ENCODE peak calls at places on chromosomes 4 and X, in six cellular contexts. V is GM13976; N is GM13977; H is CD4-positive, alpha-beta T cell; D is uterus; X is astrocyte of the spinal cord. M is an unnamed sample.

GRCh38 chrX:32137525-32137924 is 1065.7 kb upstream of the FTHL17 start:
- DNase-seq in D (no peak), N (no peak), V (no peak), X (no peak), H (no peak), M (no peak)

GRCh38 chrX:143580266-143580665 is 55.6 kb downstream of the SLITRK4 start:
- DNase-seq in X (no peak), V (no peak), D (no peak), N (no peak), H (no peak), M (no peak)

GRCh38 chr4:113289736-113290135 is 240.3 kb downstream of the ANK2 start:
- DNase-seq in H (no peak), X (peak; percentile 15), D (no peak), V (no peak), N (no peak), M (no peak)

GRCh38 chr4:10020871-10021676 is at the start of gene SLC2A9:
- DNase-seq in H (no peak), V (no peak), N (no peak), X (no peak), D (no peak), M (peak; percentile 65)

GRCh38 chr4:32700838-32701237 is 1980.7 kb downstream of the PCDH7 start:
- DNase-seq in X (no peak), V (no peak), N (no peak), H (no peak), D (no peak), M (no peak)

GRCh38 chr4:72564184-72564583 is 4.8 kb downstream of the ADAMTS3 start:
- DNase-seq in X (no peak), H (no peak), D (no peak), N (no peak), V (no peak), M (no peak)

GRCh38 chr4:89834486-89835209 is 2.3 kb downstream of the SNCA start:
- DNase-seq in V (no peak), X (no peak), H (no peak), N (no peak), D (no peak), M (no peak)

GRCh38 chrX:134377537-134377936 is 82.4 kb upstream of the HPRT1 start:
- DNase-seq in H (peak; percentile 1), N (no peak), D (no peak), V (no peak), X (peak; percentile 43), M (no peak)

GRCh38 chr4:165922747-165923146 is 49.7 kb downstream of the TLL1 start:
- DNase-seq in X (no peak), D (no peak), V (no peak), H (no peak), N (no peak), M (no peak)

GRCh38 chr4:76998251-76998901 is 48.8 kb downstream of the SEPTIN11 start:
- DNase-seq in X (no peak), V (no peak), N (no peak), D (no peak), H (no peak), M (no peak)

GRCh38 chr4:112127048-112127637 is 18.1 kb upstream of the FAM241A start:
- DNase-seq in X (peak; percentile 42), V (no peak), H (no peak), D (no peak), N (no peak), M (no peak)

GRCh38 chr4:40897557-40898203 is 147.9 kb downstream of the NSUN7 start:
- DNase-seq in V (peak; percentile 80), H (peak; percentile 51), X (peak; percentile 58), D (peak; percentile 47), N (peak; percentile 79), M (peak; percentile 77)

GRCh38 chrX:112696506-112696905 is 16.8 kb upstream of the LHFPL1 start:
- DNase-seq in V (no peak), X (no peak), N (no peak), D (no peak), H (no peak), M (no peak)

GRCh38 chr4:71290074-71290473 is 48.7 kb upstream of the SLC4A4 start:
- DNase-seq in X (peak; percentile 63), H (no peak), D (no peak), V (no peak), N (no peak), M (no peak)

GRCh38 chr4:144711685-144712456 is 65.9 kb downstream of the HHIP start:
- DNase-seq in N (no peak), H (no peak), V (no peak), D (no peak), X (no peak), M (no peak)

GRCh38 chr4:1171306-1172227 is 816 bp downstream of the SPON2 start:
- DNase-seq in X (no peak), H (peak; percentile 53), D (no peak), N (peak; percentile 53), V (no peak), M (peak; percentile 20)

GRCh38 chrX:36534900-36535299 is 473.3 kb upstream of the FAM47C start:
- DNase-seq in V (no peak), X (no peak), N (no peak), H (no peak), D (no peak), M (no peak)

GRCh38 chrX:65587616-65588526 is 53.3 kb upstream of the LAS1L start:
- DNase-seq in N (no peak), D (peak; percentile 91), V (no peak), X (peak; percentile 58), H (no peak), M (peak; percentile 85)

GRCh38 chrX:64885850-64886249 is 90.4 kb downstream of the ZC4H2 start:
- DNase-seq in H (no peak), D (no peak), N (no peak), V (no peak), X (no peak), M (no peak)

GRCh38 chr4:8539661-8540060 is 40.5 kb upstream of the GPR78 start:
- DNase-seq in H (no peak), X (no peak), D (no peak), V (no peak), N (no peak), M (no peak)

GRCh38 chrX:3638280-3638873 is 75.1 kb downstream of the PRKX start:
- DNase-seq in D (no peak), X (peak; percentile 46), V (peak; percentile 65), H (peak; percentile 9), N (peak; percentile 74), M (no peak)

GRCh38 chrX:71181558-71181909 is 36.9 kb downstream of the NLGN3 start:
- DNase-seq in D (no peak), H (peak; percentile 15), V (no peak), N (no peak), X (no peak), M (no peak)

GRCh38 chr4:185421366-185422124 is 4.2 kb downstream of the UFSP2 start:
- DNase-seq in D (no peak), X (peak; percentile 62), H (no peak), N (no peak), V (no peak), M (no peak)

GRCh38 chr4:55255171-55255570 is 90.9 kb upstream of the SRD5A3 start:
- DNase-seq in X (peak; percentile 64), D (no peak), H (no peak), V (no peak), N (no peak), M (no peak)

GRCh38 chr4:36280555-36280954 is 861 bp upstream of the DTHD1 start:
- DNase-seq in H (no peak), X (no peak), D (no peak), N (no peak), V (no peak), M (no peak)

GRCh38 chrX:45781901-45782553 is 581.4 kb upstream of the DIPK2B start:
- DNase-seq in D (no peak), N (no peak), V (no peak), X (peak; percentile 73), H (no peak), M (no peak)

DNA sequence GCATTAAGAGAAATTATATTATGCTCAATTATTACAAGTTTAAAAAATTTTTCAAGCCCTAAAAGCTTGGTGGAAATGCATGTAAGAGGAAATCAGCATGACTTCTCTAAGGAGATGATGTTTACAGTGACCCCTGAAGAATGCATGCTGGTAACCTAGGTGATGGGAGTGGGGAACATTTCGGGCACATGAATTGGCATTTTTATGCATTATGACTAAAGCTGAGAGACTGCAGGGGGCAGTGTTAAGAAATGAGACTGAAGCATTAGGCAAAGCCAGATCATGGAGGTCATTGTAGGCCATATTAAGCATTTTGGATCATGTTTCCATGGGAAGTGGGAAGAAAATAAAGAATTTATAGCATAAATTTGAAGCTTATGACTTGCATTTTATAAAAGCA is 421.3 kb downstream of the FAT4 start:
- DNase-seq in X (peak; percentile 80), N (no peak), V (no peak), H (no peak), D (no peak), M (no peak)
- TF ChIP-seq CTCF in X (peak; percentile 30), N (peak; percentile 19), V (no peak), H (no peak), D (no peak), M (no peak)

GRCh38 chrX:17082831-17083230 is 136.4 kb downstream of the REPS2 start:
- DNase-seq in X (no peak), H (no peak), D (no peak), N (no peak), V (no peak), M (no peak)
- TF ChIP-seq CTCF in X (no peak), H (no peak), D (no peak), N (peak; percentile 12), V (no peak), M (no peak)

DNA sequence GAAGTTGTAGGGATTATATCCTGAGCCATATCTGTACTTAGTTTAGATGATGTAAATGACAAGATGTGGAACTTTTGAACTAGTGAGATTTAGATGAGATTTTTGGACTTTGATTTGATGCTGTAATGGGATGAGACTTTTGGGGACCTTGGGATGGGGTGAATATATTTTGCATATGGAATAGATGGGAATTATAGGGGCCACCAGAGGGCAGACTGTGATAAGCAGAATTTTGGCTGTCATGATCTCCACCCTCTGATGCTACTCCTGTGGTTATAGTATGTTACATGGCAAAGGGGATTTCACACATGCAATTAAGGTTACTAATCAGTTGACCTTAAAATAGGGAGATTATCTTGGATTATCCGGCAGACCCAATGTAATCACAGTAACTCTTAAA is 214.0 kb upstream of the NHS start:
- DNase-seq in H (no peak), V (no peak), N (no peak), X (no peak), D (no peak), M (no peak)
- TF ChIP-seq CTCF in H (no peak), V (no peak), N (no peak), X (peak; percentile 1), D (no peak), M (no peak)

DNA sequence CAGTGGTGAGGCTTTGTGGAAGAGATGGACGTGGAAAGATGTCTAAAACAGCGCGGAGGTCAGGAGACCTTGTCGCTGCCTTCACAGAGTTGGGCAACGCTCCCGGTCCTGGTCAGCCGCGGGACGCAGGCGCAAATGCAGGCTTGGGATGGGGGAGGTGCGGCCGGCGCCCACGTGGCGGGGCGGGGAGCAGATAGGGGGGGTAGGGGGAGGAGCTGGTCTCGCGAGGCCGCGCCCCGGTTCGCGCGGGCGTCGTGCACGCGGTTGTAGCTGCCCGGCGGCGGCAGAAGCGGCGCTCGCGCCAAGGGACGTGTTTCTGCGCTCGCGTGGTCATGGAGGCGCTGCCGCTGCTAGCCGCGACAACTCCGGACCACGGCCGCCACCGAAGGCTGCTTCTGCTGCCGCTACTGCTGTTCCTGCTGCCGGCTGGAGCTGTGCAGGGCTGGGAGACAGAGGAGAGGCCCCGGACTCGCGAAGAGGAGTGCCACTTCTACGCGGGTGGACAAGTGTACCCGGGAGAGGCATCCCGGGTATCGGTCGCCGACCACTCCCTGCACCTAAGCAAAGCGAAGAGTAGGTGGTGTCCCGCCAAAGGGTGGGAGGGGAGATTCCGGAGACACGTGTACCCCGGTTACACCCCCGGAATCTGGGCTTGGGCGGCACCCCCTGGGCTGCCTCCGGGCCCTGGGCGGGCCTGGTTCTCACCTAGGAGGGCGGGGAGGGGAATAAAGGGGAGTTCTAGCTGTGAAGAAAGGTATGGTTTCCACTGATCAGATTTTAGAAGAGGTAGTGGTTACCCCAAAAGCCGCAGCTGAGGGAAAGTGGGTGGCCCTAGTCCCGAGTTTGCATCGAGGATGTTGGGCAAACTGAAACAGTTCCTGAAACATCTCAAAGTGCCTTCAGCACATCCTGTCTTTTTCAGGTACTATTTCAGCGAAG is at the start of gene PRDX4:
- DNase-seq in V (peak; percentile 88), N (peak; percentile 85), H (peak; percentile 68), D (peak; percentile 86), X (peak; percentile 89), M (peak; percentile 89)
- TF ChIP-seq CTCF in V (no peak), N (no peak), H (no peak), D (no peak), X (no peak), M (no peak)

M was measured in upper lobe of left lung.